ENCODE peak calls at places on chromosomes 6 and 20, in ten cellular contexts. One of them, this sample, is unnamed. For H3K4me1, the result is how much of the 10 kb centered on the place peaks cover.

GRCh38 chr6:158061709-158062461 is 80.2 kb downstream of the SYNJ2 start:
- DNase-seq in heart right ventricle: no peak
- DNase-seq in tibial artery: no peak
- DNase-seq in neural progenitor cell: no peak
- DNase-seq in uterus: no peak
- DNase-seq in mammary epithelial cell: no peak
- DNase-seq in fibroblast of lung: no peak
- DNase-seq in stomach: no peak
- DNase-seq in kidney: peak
- DNase-seq in GM23338: no peak
- DNase-seq in this sample: no peak

GRCh38 chr6:7196019-7196402 is 88.2 kb downstream of the RREB1 start:
- DNase-seq in heart right ventricle: no peak
- DNase-seq in tibial artery: no peak
- DNase-seq in neural progenitor cell: no peak
- DNase-seq in uterus: no peak
- DNase-seq in mammary epithelial cell: no peak
- DNase-seq in fibroblast of lung: no peak
- DNase-seq in stomach: no peak
- DNase-seq in kidney: no peak
- DNase-seq in GM23338: no peak
- DNase-seq in this sample: no peak

GRCh38 chr6:73577605-73578160 is 56.9 kb upstream of the EEF1A1 start:
- DNase-seq in heart right ventricle: no peak
- DNase-seq in tibial artery: no peak
- DNase-seq in neural progenitor cell: no peak
- DNase-seq in uterus: no peak
- DNase-seq in mammary epithelial cell: no peak
- DNase-seq in fibroblast of lung: no peak
- DNase-seq in stomach: no peak
- DNase-seq in kidney: no peak
- DNase-seq in GM23338: peak
- DNase-seq in this sample: no peak

GRCh38 chr20:25355191-25355590 is 35.4 kb downstream of the ABHD12 start:
- DNase-seq in heart right ventricle: no peak
- DNase-seq in tibial artery: no peak
- DNase-seq in neural progenitor cell: no peak
- DNase-seq in uterus: no peak
- DNase-seq in mammary epithelial cell: no peak
- DNase-seq in fibroblast of lung: no peak
- DNase-seq in stomach: no peak
- DNase-seq in kidney: no peak
- DNase-seq in GM23338: no peak
- DNase-seq in this sample: no peak

GRCh38 chr6:15527838-15528617 is 134.8 kb downstream of the DTNBP1 start:
- DNase-seq in heart right ventricle: no peak
- DNase-seq in tibial artery: no peak
- DNase-seq in neural progenitor cell: no peak
- DNase-seq in uterus: no peak
- DNase-seq in mammary epithelial cell: no peak
- DNase-seq in fibroblast of lung: no peak
- DNase-seq in stomach: no peak
- DNase-seq in kidney: no peak
- DNase-seq in GM23338: no peak
- DNase-seq in this sample: no peak

GRCh38 chr6:126909493-126909892 is 209.0 kb upstream of the RSPO3 start:
- DNase-seq in heart right ventricle: no peak
- DNase-seq in tibial artery: no peak
- DNase-seq in neural progenitor cell: no peak
- DNase-seq in uterus: no peak
- DNase-seq in mammary epithelial cell: no peak
- DNase-seq in fibroblast of lung: no peak
- DNase-seq in stomach: no peak
- DNase-seq in kidney: no peak
- DNase-seq in GM23338: no peak
- DNase-seq in this sample: no peak

GRCh38 chr6:89989742-89990141 is 95.5 kb downstream of the GJA10 start:
- DNase-seq in heart right ventricle: no peak
- DNase-seq in tibial artery: no peak
- DNase-seq in neural progenitor cell: no peak
- DNase-seq in uterus: no peak
- DNase-seq in mammary epithelial cell: no peak
- DNase-seq in fibroblast of lung: peak
- DNase-seq in stomach: no peak
- DNase-seq in kidney: no peak
- DNase-seq in GM23338: no peak
- DNase-seq in this sample: no peak

GRCh38 chr6:13924146-13924948 is 405 bp upstream of the RNF182 start:
- DNase-seq in heart right ventricle: peak
- DNase-seq in tibial artery: peak
- DNase-seq in neural progenitor cell: peak
- DNase-seq in uterus: peak
- DNase-seq in mammary epithelial cell: no peak
- DNase-seq in fibroblast of lung: peak
- DNase-seq in stomach: peak
- DNase-seq in kidney: peak
- DNase-seq in GM23338: peak
- DNase-seq in this sample: no peak

GRCh38 chr6:122154912-122155516 is 244.4 kb upstream of the HSF2 start:
- DNase-seq in heart right ventricle: peak
- DNase-seq in tibial artery: no peak
- DNase-seq in neural progenitor cell: no peak
- DNase-seq in uterus: no peak
- DNase-seq in mammary epithelial cell: no peak
- DNase-seq in fibroblast of lung: peak
- DNase-seq in stomach: no peak
- DNase-seq in kidney: no peak
- DNase-seq in GM23338: peak
- DNase-seq in this sample: no peak

GRCh38 chr20:58471161-58471834 is 43.9 kb downstream of the APCDD1L start:
- DNase-seq in heart right ventricle: peak
- DNase-seq in tibial artery: no peak
- DNase-seq in neural progenitor cell: no peak
- DNase-seq in uterus: peak
- DNase-seq in mammary epithelial cell: no peak
- DNase-seq in fibroblast of lung: peak
- DNase-seq in stomach: no peak
- DNase-seq in kidney: peak
- DNase-seq in GM23338: no peak
- DNase-seq in this sample: peak

GRCh38 chr20:50369225-50370035 is 140.8 kb upstream of the PTPN1 start:
- DNase-seq in heart right ventricle: no peak
- DNase-seq in tibial artery: no peak
- DNase-seq in neural progenitor cell: no peak
- DNase-seq in uterus: no peak
- DNase-seq in mammary epithelial cell: no peak
- DNase-seq in fibroblast of lung: no peak
- DNase-seq in stomach: peak
- DNase-seq in kidney: peak
- DNase-seq in GM23338: no peak
- DNase-seq in this sample: no peak

GRCh38 chr6:41938590-41938989 is 3.0 kb downstream of the CCND3 start:
- DNase-seq in heart right ventricle: no peak
- DNase-seq in tibial artery: no peak
- DNase-seq in neural progenitor cell: peak
- DNase-seq in uterus: no peak
- DNase-seq in mammary epithelial cell: no peak
- DNase-seq in fibroblast of lung: no peak
- DNase-seq in stomach: no peak
- DNase-seq in kidney: no peak
- DNase-seq in GM23338: no peak
- DNase-seq in this sample: no peak

GRCh38 chr6:168100803-168101095 is 21.7 kb upstream of the FRMD1 start:
- DNase-seq in heart right ventricle: no peak
- DNase-seq in tibial artery: no peak
- DNase-seq in neural progenitor cell: no peak
- DNase-seq in uterus: no peak
- DNase-seq in mammary epithelial cell: no peak
- DNase-seq in fibroblast of lung: no peak
- DNase-seq in stomach: no peak
- DNase-seq in kidney: no peak
- DNase-seq in GM23338: no peak
- DNase-seq in this sample: no peak

GRCh38 chr6:139135578-139136545 is 982 bp downstream of the HECA start:
- DNase-seq in heart right ventricle: peak
- DNase-seq in tibial artery: peak
- DNase-seq in neural progenitor cell: peak
- DNase-seq in uterus: peak
- DNase-seq in mammary epithelial cell: peak
- DNase-seq in fibroblast of lung: peak
- DNase-seq in stomach: peak
- DNase-seq in kidney: peak
- DNase-seq in GM23338: peak
- DNase-seq in this sample: peak

DNA sequence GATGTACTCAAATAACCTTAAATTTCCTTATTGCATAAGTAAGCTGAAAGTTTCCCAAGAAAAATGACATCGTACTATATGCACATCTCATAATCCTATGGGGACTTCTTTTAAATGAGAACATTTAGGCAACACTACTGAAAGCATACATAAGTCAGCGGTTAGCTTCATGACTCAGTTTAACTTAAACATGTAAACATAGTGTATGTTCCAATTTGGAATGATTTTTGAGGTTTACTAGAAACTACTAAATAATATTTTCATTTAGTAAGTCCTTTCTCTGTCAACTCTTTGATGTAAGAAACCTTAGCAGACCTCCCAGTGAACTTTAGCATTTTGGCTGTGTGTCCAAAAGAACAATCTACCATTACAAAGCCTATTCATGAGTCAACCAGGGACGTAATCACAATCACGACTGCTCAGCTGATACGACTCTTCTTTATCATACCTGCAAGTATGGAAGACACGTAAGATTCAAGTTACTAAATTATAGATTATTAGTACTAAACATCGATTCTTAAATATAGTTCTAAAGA is 19.3 kb downstream of the HIVEP2 start:
- DNase-seq in heart right ventricle: no peak
- DNase-seq in tibial artery: no peak
- DNase-seq in neural progenitor cell: no peak
- DNase-seq in uterus: no peak
- DNase-seq in mammary epithelial cell: no peak
- DNase-seq in fibroblast of lung: peak
- DNase-seq in stomach: no peak
- DNase-seq in kidney: no peak
- DNase-seq in GM23338: no peak
- DNase-seq in this sample: no peak
- H3K27ac ChIP-seq in heart right ventricle: peak
- H3K27ac ChIP-seq in tibial artery: peak
- H3K27ac ChIP-seq in neural progenitor cell: no peak
- H3K27ac ChIP-seq in uterus: no peak
- H3K27ac ChIP-seq in mammary epithelial cell: no peak
- H3K27ac ChIP-seq in fibroblast of lung: no peak
- H3K27ac ChIP-seq in stomach: peak
- H3K27ac ChIP-seq in kidney: no peak
- H3K27ac ChIP-seq in GM23338: no peak
- H3K27ac ChIP-seq in this sample: no peak

GRCh38 chr6:136341967-136342366 is 52.3 kb upstream of the BCLAF1 start:
- DNase-seq in heart right ventricle: no peak
- DNase-seq in tibial artery: no peak
- DNase-seq in neural progenitor cell: no peak
- DNase-seq in uterus: no peak
- DNase-seq in mammary epithelial cell: no peak
- DNase-seq in fibroblast of lung: no peak
- DNase-seq in stomach: no peak
- DNase-seq in kidney: no peak
- DNase-seq in GM23338: no peak
- DNase-seq in this sample: no peak
- TF ChIP-seq CTCF in heart right ventricle: no peak
- TF ChIP-seq CTCF in tibial artery: no peak
- TF ChIP-seq CTCF in neural progenitor cell: no peak
- TF ChIP-seq CTCF in uterus: no peak
- TF ChIP-seq CTCF in mammary epithelial cell: no peak
- TF ChIP-seq CTCF in fibroblast of lung: no peak
- TF ChIP-seq CTCF in stomach: no peak
- TF ChIP-seq CTCF in kidney: no peak
- TF ChIP-seq CTCF in GM23338: peak
- TF ChIP-seq CTCF in this sample: no peak

GRCh38 chr6:116253188-116253504 is 729 bp downstream of the TSPYL4 start:
- DNase-seq in heart right ventricle: no peak
- DNase-seq in tibial artery: no peak
- DNase-seq in neural progenitor cell: no peak
- DNase-seq in uterus: no peak
- DNase-seq in mammary epithelial cell: no peak
- DNase-seq in fibroblast of lung: no peak
- DNase-seq in stomach: no peak
- DNase-seq in kidney: no peak
- DNase-seq in GM23338: no peak
- DNase-seq in this sample: no peak
- H3K4me1 ChIP-seq in heart right ventricle: half or more
- H3K4me1 ChIP-seq in tibial artery: under half
- H3K4me1 ChIP-seq in neural progenitor cell: under half
- H3K4me1 ChIP-seq in uterus: under half
- H3K4me1 ChIP-seq in mammary epithelial cell: under half
- H3K4me1 ChIP-seq in fibroblast of lung: under half
- H3K4me1 ChIP-seq in stomach: half or more
- H3K4me1 ChIP-seq in kidney: under half
- H3K4me1 ChIP-seq in GM23338: under half
- H3K4me1 ChIP-seq in this sample: half or more

GRCh38 chr20:37347347-37347823 is 1.4 kb downstream of the SRC start:
- DNase-seq in heart right ventricle: no peak
- DNase-seq in tibial artery: no peak
- DNase-seq in neural progenitor cell: no peak
- DNase-seq in uterus: no peak
- DNase-seq in mammary epithelial cell: no peak
- DNase-seq in fibroblast of lung: no peak
- DNase-seq in stomach: no peak
- DNase-seq in kidney: no peak
- DNase-seq in GM23338: no peak
- DNase-seq in this sample: no peak
- H3K27ac ChIP-seq in heart right ventricle: peak
- H3K27ac ChIP-seq in tibial artery: peak
- H3K27ac ChIP-seq in neural progenitor cell: no peak
- H3K27ac ChIP-seq in uterus: peak
- H3K27ac ChIP-seq in mammary epithelial cell: no peak
- H3K27ac ChIP-seq in fibroblast of lung: no peak
- H3K27ac ChIP-seq in stomach: peak
- H3K27ac ChIP-seq in kidney: peak
- H3K27ac ChIP-seq in GM23338: no peak
- H3K27ac ChIP-seq in this sample: no peak